ENCODE peak calls at places on chromosome 18, in eight cellular contexts. X, J, R, G, S, O, H and M are unnamed samples.

GRCh38 chr18:51857989-51858388 is 482.0 kb upstream of the DCC start:
- DNase-seq in O (no peak), J (no peak), S (no peak), G (no peak), R (no peak), X (no peak), H (no peak), M (no peak)

GRCh38 chr18:76398899-76399612 is 96.0 kb downstream of the ZNF516 start:
- DNase-seq in R (peak), G (peak), J (peak), X (peak), H (peak), S (peak), O (peak), M (peak)

GRCh38 chr18:29154758-29155725 is 978.1 kb upstream of the CDH2 start:
- DNase-seq in G (no peak), J (peak), O (peak), S (no peak), X (no peak), H (peak), R (no peak), M (no peak)

GRCh38 chr18:70243545-70243944 is 38.1 kb upstream of the RTTN start:
- DNase-seq in X (no peak), S (no peak), O (no peak), R (no peak), G (no peak), H (no peak), J (no peak), M (no peak)

GRCh38 chr18:55314615-55315237 is 273.3 kb downstream of the TCF4 start:
- DNase-seq in R (peak), H (no peak), J (no peak), S (no peak), O (no peak), G (no peak), X (peak), M (no peak)

GRCh38 chr18:56861244-56861643 is 210.1 kb downstream of the WDR7 start:
- DNase-seq in H (no peak), X (no peak), S (no peak), O (no peak), R (no peak), G (no peak), J (no peak), M (no peak)

GRCh38 chr18:77013777-77014525 is 118.6 kb downstream of the MBP start:
- DNase-seq in H (peak), R (no peak), G (peak), X (no peak), S (no peak), O (no peak), J (no peak), M (no peak)

GRCh38 chr18:35029770-35030169 is 11.4 kb upstream of the MAPRE2 start:
- DNase-seq in X (no peak), R (no peak), S (no peak), O (no peak), H (no peak), J (no peak), G (no peak), M (no peak)

GRCh38 chr18:36096955-36097354 is 29.6 kb upstream of the RPRD1A start:
- DNase-seq in J (no peak), O (no peak), G (no peak), R (no peak), S (no peak), H (no peak), X (no peak), M (no peak)

GRCh38 chr18:64288446-64288845 is 139.6 kb upstream of the LINC00305 start:
- DNase-seq in X (no peak), H (no peak), S (no peak), J (no peak), G (no peak), O (no peak), R (no peak), M (no peak)

GRCh38 chr18:77262655-77263470 is 13.2 kb downstream of the GALR1 start:
- DNase-seq in H (no peak), O (no peak), J (no peak), X (peak), R (no peak), G (no peak), S (no peak), M (no peak)

GRCh38 chr18:36312806-36313395 is 15.4 kb downstream of the FHOD3 start:
- DNase-seq in H (peak), J (no peak), G (no peak), S (no peak), O (no peak), X (no peak), R (no peak), M (no peak)

GRCh38 chr18:12046046-12046750 is 47.4 kb upstream of the ANKRD62 start:
- DNase-seq in G (no peak), O (no peak), R (no peak), J (no peak), X (no peak), S (no peak), H (no peak), M (no peak)

GRCh38 chr18:10113156-10114022 is 199.6 kb downstream of the VAPA start:
- DNase-seq in S (no peak), X (no peak), J (peak), R (no peak), O (no peak), G (no peak), H (peak), M (no peak)

GRCh38 chr18:49723648-49724180 is 89.6 kb downstream of the ACAA2 start:
- DNase-seq in O (no peak), H (peak), R (no peak), J (no peak), G (no peak), S (no peak), X (peak), M (no peak)

GRCh38 chr18:53906681-53907080 is 317.8 kb downstream of the MBD2 start:
- DNase-seq in G (no peak), S (no peak), J (peak), H (no peak), O (peak), X (no peak), R (no peak), M (no peak)

GRCh38 chr18:36075862-36076587 is 8.7 kb upstream of the RPRD1A start:
- DNase-seq in O (peak), S (no peak), R (no peak), J (peak), G (no peak), H (peak), X (peak), M (no peak)

GRCh38 chr18:46260016-46260878 is 156.1 kb downstream of the HAUS1 start:
- DNase-seq in G (no peak), J (peak), H (peak), X (peak), S (no peak), O (peak), R (no peak), M (no peak)

GRCh38 chr18:75916641-75916982 is 489.1 kb upstream of the SMIM21 start:
- DNase-seq in H (no peak), S (no peak), O (no peak), X (no peak), J (no peak), R (no peak), G (no peak), M (no peak)

GRCh38 chr18:80196528-80197320 is 50.6 kb downstream of the PARD6G start:
- DNase-seq in O (peak), H (peak), X (peak), S (no peak), G (no peak), R (peak), J (peak), M (no peak)

GRCh38 chr18:76232010-76232409 is 263.0 kb downstream of the ZNF516 start:
- DNase-seq in S (no peak), O (no peak), G (no peak), X (no peak), H (no peak), R (no peak), J (no peak), M (no peak)

GRCh38 chr18:31684279-31685096 is at the start of gene B4GALT6:
- DNase-seq in R (peak), J (peak), H (peak), X (peak), O (no peak), S (no peak), G (no peak), M (peak)

GRCh38 chr18:25097119-25098114 is 254.5 kb downstream of the ZNF521 start:
- DNase-seq in R (no peak), O (no peak), G (no peak), H (peak), J (no peak), S (no peak), X (peak), M (no peak)

GRCh38 chr18:32470136-32470712 is 458 bp downstream of the GAREM1 start:
- DNase-seq in H (peak), J (peak), X (peak), R (peak), S (peak), O (peak), G (peak), M (no peak)

GRCh38 chr18:43279015-43279758 is 1.9 kb upstream of the SYT4 start:
- DNase-seq in H (peak), X (peak), G (no peak), R (peak), J (peak), S (no peak), O (no peak), M (peak)

GRCh38 chr18:58453913-58454317 is 175.0 kb downstream of the ALPK2 start:
- DNase-seq in R (no peak), J (no peak), X (no peak), O (no peak), G (no peak), H (no peak), S (no peak), M (no peak)
- H3K4me3 ChIP-seq in R (no peak), J (no peak), X (no peak), O (no peak), G (no peak), H (no peak), S (no peak), M (no peak)

GRCh38 chr18:8745355-8746014 is 40.1 kb downstream of the MTCL1 start:
- DNase-seq in X (no peak), S (no peak), J (peak), R (no peak), G (no peak), O (peak), H (no peak), M (no peak)
- H3K4me3 ChIP-seq in X (no peak), S (no peak), J (no peak), R (no peak), G (no peak), O (no peak), H (no peak), M (no peak)

DNA sequence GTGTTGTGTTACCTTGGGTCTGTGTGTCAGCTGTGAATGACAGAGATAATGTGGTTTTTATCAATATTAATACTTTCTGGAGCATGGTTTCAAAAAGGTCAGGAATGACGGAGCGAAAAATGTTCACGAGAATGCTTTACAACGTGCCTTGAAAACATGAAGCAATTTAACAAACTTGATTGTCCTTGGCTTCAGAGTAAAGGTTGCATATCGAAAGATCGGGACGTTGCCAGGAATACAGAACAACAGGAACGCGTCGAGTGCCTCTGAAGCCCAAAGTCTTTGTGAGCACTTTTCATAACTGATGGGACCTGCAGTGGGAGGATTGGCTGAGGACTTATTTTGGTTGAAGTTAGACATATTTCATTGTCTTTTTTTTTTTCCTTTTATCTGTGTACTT is 206.1 kb downstream of the ZNF407 start:
- DNase-seq in S (no peak), O (peak), J (no peak), R (no peak), H (peak), G (no peak), X (no peak), M (no peak)
- H3K4me3 ChIP-seq in S (no peak), O (no peak), J (no peak), R (no peak), H (no peak), G (no peak), X (no peak), M (no peak)

GRCh38 chr18:67359868-67360838 is 156.4 kb downstream of the DSEL start:
- DNase-seq in X (no peak), J (peak), S (no peak), H (peak), G (peak), R (no peak), O (peak), M (no peak)
- H3K4me3 ChIP-seq in X (no peak), J (peak), S (no peak), H (no peak), G (peak), R (no peak), O (no peak), M (no peak)

GRCh38 chr18:3012306-3012919 is 531 bp downstream of the LPIN2 start:
- DNase-seq in S (peak), X (peak), J (no peak), O (no peak), R (no peak), H (peak), G (peak), M (no peak)
- H3K4me3 ChIP-seq in S (peak), X (peak), J (peak), O (peak), R (peak), H (peak), G (peak), M (peak)

GRCh38 chr18:61975526-61976326 is 82.9 kb upstream of the RNF152 start:
- DNase-seq in S (peak), O (no peak), J (no peak), X (no peak), H (no peak), R (no peak), G (no peak), M (no peak)

GRCh38 chr18:61972389-61973264 is 79.8 kb upstream of the RNF152 start:
- DNase-seq in R (no peak), G (no peak), J (no peak), X (peak), O (no peak), H (no peak), S (no peak), M (no peak)

DNA sequence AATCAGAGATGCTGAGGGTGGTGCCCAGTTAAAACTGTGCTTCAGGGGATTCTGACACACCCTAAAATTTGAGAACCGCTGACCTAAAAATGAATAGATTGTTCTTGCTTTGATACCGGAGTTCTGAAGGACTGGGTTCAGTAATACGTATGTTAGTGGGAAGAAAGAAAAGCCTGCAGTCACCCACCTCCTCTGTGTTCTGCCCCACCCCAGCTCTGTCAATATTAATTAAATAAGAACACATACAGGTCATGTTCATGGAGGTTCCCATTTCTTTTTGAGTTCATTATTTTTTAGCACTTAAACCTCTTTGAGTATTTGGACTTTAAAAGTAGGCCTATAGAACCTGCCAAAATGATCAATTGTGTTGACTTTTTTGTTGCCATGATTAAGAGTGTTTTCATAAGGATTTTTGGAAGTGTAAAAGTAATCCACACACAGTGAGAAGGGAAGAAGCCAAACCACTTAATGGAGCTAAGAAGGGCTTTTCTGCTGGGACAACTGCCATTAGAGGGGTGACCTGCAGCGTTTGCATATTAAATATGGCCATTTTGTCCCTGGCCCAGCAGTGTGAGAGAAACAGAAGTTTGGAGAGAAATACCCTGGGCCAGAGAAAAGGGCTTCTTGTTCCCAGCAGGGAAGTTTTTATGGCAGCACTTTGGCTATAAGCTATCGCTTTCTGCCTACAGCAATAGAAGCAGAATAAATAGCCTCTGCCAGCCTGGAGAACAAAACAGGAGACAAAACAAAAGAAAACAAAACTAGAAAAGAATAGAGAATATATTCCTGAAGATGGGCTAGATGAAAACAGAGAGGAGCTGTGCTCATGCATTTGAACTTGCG is 80.7 kb upstream of the RNF152 start:
- DNase-seq in G (no peak), S (no peak), R (no peak), O (no peak), X (no peak), H (no peak), J (no peak), M (no peak)
- H3K4me3 ChIP-seq in G (no peak), S (no peak), R (no peak), O (no peak), X (no peak), H (no peak), J (no peak), M (no peak)